ENCODE peak calls at places on chromosome 9, in five cellular contexts. A, L, W, O and B are unnamed samples. For H3K4me1, the result is how much of the 10 kb centered on the place peaks cover.

GRCh38 chr9:137000177-137000930 is 4.0 kb upstream of the CLIC3 start:
- DNase-seq in A (no peak), L (peak), W (no peak), O (no peak), B (no peak)

GRCh38 chr9:83598487-83598886 is 24.5 kb upstream of the IDNK start:
- DNase-seq in A (no peak), L (peak), W (no peak), O (no peak), B (no peak)

GRCh38 chr9:71814805-71815204 is 46.5 kb upstream of the CEMIP2 start:
- DNase-seq in A (no peak), L (peak), W (no peak), O (no peak), B (no peak)

GRCh38 chr9:111001471-111001870 is 36.8 kb downstream of the LPAR1 start:
- DNase-seq in A (no peak), L (no peak), W (no peak), O (no peak), B (no peak)

GRCh38 chr9:37953775-37954437 is 50.0 kb upstream of the SLC25A51 start:
- DNase-seq in A (no peak), L (peak), W (peak), O (no peak), B (no peak)

GRCh38 chr9:104795857-104796256 is 31.9 kb downstream of the NIPSNAP3B start:
- DNase-seq in A (no peak), L (no peak), W (no peak), O (no peak), B (no peak)

GRCh38 chr9:1941989-1942388 is 73.2 kb upstream of the SMARCA2 start:
- DNase-seq in A (no peak), L (peak), W (no peak), O (no peak), B (no peak)

GRCh38 chr9:69885931-69886330 is 65.3 kb downstream of the CFAP95 start:
- DNase-seq in A (no peak), L (peak), W (no peak), O (no peak), B (no peak)

GRCh38 chr9:135925496-135926133 is 18.3 kb upstream of the CAMSAP1 start:
- DNase-seq in A (no peak), L (peak), W (no peak), O (no peak), B (no peak)

GRCh38 chr9:4116708-4117460 is 183.0 kb downstream of the GLIS3 start:
- DNase-seq in A (peak), L (peak), W (no peak), O (no peak), B (no peak)

GRCh38 chr9:114604974-114605373 is 6.1 kb upstream of the TMEM268 start:
- DNase-seq in A (no peak), L (no peak), W (no peak), O (no peak), B (no peak)

DNA sequence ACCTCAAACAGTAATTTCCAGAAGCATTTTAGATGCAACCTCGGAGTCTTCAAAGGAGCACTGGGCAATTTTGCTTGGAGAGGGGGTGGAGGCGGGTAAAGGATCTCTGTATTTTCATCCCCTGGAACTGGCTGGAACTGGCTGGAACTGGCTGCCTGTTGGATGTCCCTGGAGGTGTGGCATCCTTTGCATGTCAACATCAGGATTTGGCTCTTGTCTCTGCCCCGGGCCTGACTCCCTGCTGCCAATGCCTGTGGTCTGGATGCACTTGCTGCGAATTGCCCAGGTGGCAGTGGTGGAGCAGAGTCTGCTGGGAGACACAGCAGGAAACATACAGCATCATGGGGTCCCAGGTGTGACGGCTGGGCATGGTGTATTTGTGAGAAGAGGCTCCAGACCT is 391.3 kb downstream of the GADD45G start:
- DNase-seq in A (peak), L (no peak), W (no peak), O (no peak), B (no peak)
- H3K4me1 ChIP-seq in A (under half), L (under half), W (under half), O (under half), B (under half)

GRCh38 chr9:115733318-115733717 is 420.3 kb upstream of the PAPPA start:
- DNase-seq in A (no peak), L (peak), W (no peak), O (no peak), B (no peak)
- H3K4me1 ChIP-seq in A (under half), L (under half), W (under half), O (under half), B (under half)

GRCh38 chr9:134339183-134339806 is 13.0 kb downstream of the RXRA start:
- DNase-seq in A (no peak), L (peak), W (peak), O (no peak), B (no peak)
- H3K4me1 ChIP-seq in A (under half), L (under half), W (half or more), O (under half), B (under half)

GRCh38 chr9:99180199-99180598 is 41.5 kb downstream of the ALG2 start:
- DNase-seq in A (no peak), L (no peak), W (no peak), O (no peak), B (no peak)

GRCh38 chr9:99180662-99181061 is 41.1 kb downstream of the ALG2 start:
- DNase-seq in A (no peak), L (no peak), W (no peak), O (no peak), B (no peak)

GRCh38 chr9:99176527-99177013 is 45.2 kb downstream of the ALG2 start:
- DNase-seq in A (no peak), L (no peak), W (no peak), O (no peak), B (no peak)

GRCh38 chr9:99178912-99179872 is 42.5 kb downstream of the ALG2 start:
- DNase-seq in A (no peak), L (no peak), W (no peak), O (no peak), B (no peak)

DNA sequence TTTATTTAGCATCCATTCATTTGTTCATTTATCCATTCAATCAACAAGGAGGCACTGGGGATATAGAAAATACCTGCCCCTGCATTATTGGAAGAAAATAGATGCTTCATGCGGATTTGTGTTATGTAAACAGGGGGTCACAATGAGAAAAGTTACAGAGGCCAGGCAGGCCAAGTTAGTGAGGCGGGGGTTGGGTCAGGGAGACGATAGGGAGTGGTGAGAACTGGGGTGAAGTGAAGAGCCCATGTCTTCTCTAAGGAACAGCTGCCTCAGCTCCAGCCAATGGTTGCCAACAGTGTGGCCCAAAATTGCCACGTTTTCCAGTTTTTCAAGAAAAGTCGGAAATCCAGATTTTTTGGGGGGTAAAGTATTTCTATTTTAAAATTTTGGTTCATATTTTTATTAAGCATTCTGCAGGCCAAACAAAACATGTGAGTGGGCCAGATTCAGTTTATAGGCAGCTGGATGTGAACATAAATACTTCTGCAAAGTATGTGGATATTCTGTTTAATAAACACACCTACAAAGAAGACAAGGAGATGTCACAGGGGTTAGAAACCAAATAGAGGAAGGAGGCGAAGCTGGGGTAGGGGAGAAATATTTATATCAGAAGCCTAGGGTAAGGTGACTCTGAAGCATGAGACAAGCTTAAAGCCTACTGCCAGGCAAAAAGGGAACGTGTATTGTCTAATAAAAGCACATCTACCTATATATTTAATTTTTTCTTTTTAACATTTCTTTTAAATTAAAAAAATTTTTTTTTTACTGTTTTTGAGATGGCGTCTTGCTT is 44.0 kb downstream of the ALG2 start:
- DNase-seq in A (no peak), L (no peak), W (no peak), O (no peak), B (no peak)
- H3K4me1 ChIP-seq in A (under half), L (under half), W (under half), O (under half), B (under half)

DNA sequence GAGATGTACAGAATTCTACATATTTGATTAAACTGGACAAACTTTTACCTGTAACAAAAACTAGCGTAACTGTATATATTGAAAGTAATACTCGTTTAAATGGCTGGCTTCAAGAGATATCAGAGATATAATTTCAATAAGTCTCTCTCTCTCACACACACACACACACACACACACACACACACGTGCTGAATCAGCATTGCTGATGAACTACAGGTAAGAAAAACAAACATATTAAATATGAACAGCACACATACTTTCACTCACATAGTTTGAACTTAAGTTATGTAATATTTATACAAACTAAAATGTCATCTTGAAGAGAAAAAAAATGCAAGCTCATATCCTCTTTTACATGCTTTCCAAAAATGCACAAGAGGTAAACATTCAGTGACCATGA is 145.4 kb downstream of the BNC2 start:
- DNase-seq in A (no peak), L (no peak), W (no peak), O (no peak), B (no peak)
- H3K4me1 ChIP-seq in A (under half), L (half or more), W (under half), O (under half), B (under half)

GRCh38 chr9:87963770-87964169 is 10.6 kb downstream of the CDK20 start:
- DNase-seq in A (no peak), L (no peak), W (no peak), O (no peak), B (no peak)

GRCh38 chr9:87968155-87968554 is 6.2 kb downstream of the CDK20 start:
- DNase-seq in A (no peak), L (no peak), W (no peak), O (no peak), B (no peak)

GRCh38 chr9:87970602-87971001 is 3.7 kb downstream of the CDK20 start:
- DNase-seq in A (no peak), L (no peak), W (no peak), O (no peak), B (no peak)

GRCh38 chr9:87959916-87960581 is 14.3 kb downstream of the CDK20 start:
- DNase-seq in A (no peak), L (no peak), W (no peak), O (no peak), B (no peak)

DNA sequence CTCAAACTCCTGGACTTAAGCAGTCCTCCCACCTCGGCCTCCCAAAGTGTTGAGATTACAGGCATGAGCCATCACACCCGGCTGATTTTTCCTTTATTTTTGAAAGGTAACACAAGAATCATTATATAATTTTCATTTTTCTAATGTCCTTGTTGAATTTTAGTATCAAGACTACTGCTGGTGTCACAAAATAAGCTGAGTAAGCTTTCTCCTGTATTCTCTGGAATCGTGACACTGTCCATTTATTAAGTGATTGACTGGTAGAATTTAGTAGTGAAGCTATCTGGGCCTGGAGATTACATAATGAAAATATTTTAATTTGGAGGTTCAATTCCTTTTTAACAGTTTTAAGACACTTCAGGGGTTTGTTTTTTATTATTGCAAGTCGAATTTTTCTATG is 9.5 kb downstream of the CDK20 start:
- DNase-seq in A (no peak), L (no peak), W (no peak), O (no peak), B (no peak)
- H3K4me1 ChIP-seq in A (under half), L (under half), W (under half), O (under half), B (under half)

GRCh38 chr9:68780377-68780707 is 75.3 kb downstream of the PIP5K1B start:
- DNase-seq in A (no peak), L (no peak), W (no peak), O (no peak), B (no peak)

GRCh38 chr9:68780735-68781134 is 75.7 kb downstream of the PIP5K1B start:
- DNase-seq in A (no peak), L (peak), W (no peak), O (no peak), B (no peak)

GRCh38 chr9:68782546-68782945 is 77.5 kb downstream of the PIP5K1B start:
- DNase-seq in A (no peak), L (no peak), W (no peak), O (no peak), B (no peak)

GRCh38 chr9:68779558-68780376 is 74.7 kb downstream of the PIP5K1B start:
- DNase-seq in A (peak), L (peak), W (peak), O (peak), B (peak)

DNA sequence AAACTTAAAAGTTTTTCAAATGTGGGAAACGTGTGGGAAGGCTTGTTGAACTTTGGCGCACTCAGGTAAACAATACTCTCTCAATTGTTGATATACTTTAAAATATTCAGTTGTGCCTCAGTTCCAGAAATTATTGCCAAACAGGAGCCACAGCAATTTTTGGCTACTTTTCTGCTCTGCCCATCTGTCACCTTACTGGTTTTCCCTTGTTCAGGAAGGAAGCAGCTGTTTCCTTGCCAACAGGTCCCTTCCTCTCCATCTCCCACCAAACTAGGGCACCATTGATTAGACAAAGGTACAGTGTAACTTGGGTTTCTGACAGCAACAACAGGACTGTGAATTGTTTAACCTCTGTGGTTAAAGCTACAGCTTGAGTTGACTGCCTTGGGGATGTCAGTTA is 76.8 kb downstream of the PIP5K1B start:
- DNase-seq in A (no peak), L (no peak), W (no peak), O (no peak), B (no peak)
- H3K4me1 ChIP-seq in A (under half), L (under half), W (under half), O (under half), B (under half)